ENCODE peak calls at places on chromosome 3, in eight cellular contexts. Y is stomach, Z is K562, O is ovary, P is body of pancreas, W is GM12878, U is right lobe of liver, R is esophagus squamous epithelium. J is an unnamed sample.

GRCh38 chr3:66483006-66483928 is 17.6 kb downstream of the LRIG1 start:
- DNase-seq in Y (peak; percentile 59), Z (no peak), O (peak; percentile 80), P (peak; percentile 73), W (no peak), U (peak; percentile 78), R (no peak), J (peak; percentile 96)

GRCh38 chr3:140546649-140547048 is 131.2 kb upstream of the TRIM42 start:
- DNase-seq in Y (no peak), Z (no peak), O (no peak), P (no peak), W (no peak), U (no peak), R (no peak), J (no peak)

GRCh38 chr3:137061186-137061585 is 103.4 kb downstream of the IL20RB start:
- DNase-seq in Y (no peak), Z (no peak), O (no peak), P (no peak), W (no peak), U (no peak), R (no peak), J (no peak)

GRCh38 chr3:23198801-23199200 is 4.3 kb upstream of the UBE2E2 start:
- DNase-seq in Y (no peak), Z (no peak), O (peak; percentile 16), P (no peak), W (no peak), U (no peak), R (no peak), J (no peak)

GRCh38 chr3:70358978-70359580 is 46.6 kb upstream of the MDFIC2 start:
- DNase-seq in Y (no peak), Z (peak; percentile 10), O (no peak), P (peak; percentile 12), W (no peak), U (no peak), R (no peak), J (no peak)

GRCh38 chr3:180828723-180829408 is 83.6 kb upstream of the FXR1 start:
- DNase-seq in Y (no peak), Z (no peak), O (no peak), P (no peak), W (no peak), U (no peak), R (no peak), J (no peak)

GRCh38 chr3:9279959-9280358 is 30.5 kb upstream of the SRGAP3 start:
- DNase-seq in Y (no peak), Z (no peak), O (no peak), P (no peak), W (no peak), U (no peak), R (no peak), J (no peak)

GRCh38 chr3:155232605-155233004 is 60.9 kb downstream of the STRIT1 start:
- DNase-seq in Y (peak; percentile 63), Z (peak; percentile 64), O (peak; percentile 14), P (peak; percentile 69), W (no peak), U (peak; percentile 74), R (no peak), J (no peak)

GRCh38 chr3:42250761-42251160 is 15.2 kb downstream of the CCK start:
- DNase-seq in Y (no peak), Z (no peak), O (no peak), P (no peak), W (no peak), U (no peak), R (no peak), J (no peak)

GRCh38 chr3:187406927-187407326 is 38.7 kb downstream of the RTP4 start:
- DNase-seq in Y (no peak), Z (no peak), O (no peak), P (no peak), W (no peak), U (no peak), R (no peak), J (no peak)

DNA sequence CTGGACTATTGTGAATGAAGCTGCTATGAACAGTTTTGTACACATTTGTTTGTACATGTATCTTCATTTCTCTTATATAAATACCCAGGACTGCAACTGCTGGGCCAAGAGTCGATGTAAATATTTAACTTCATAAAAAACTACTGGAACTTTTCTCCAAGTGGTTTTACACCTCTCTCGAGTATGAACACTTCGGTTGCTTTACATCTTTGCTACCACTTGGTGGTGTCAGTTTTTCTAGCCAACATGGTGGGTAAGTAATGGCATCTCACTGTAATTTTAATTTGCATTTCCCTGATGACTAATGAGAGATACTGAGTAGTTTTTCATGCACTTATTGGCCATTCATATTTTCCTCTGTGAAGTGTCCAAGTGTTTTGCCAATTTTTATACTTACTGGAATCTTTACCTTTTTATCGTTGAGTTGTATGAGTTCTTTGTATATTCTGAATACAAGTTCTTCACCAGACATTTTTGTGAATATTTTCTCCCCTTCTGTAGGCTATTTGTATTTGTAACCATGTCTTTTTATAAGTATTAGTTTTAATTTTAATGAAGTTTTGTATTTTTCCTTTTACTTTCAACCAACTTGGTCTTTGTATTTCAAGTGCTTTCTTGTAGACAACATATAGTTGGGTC is 44.4 kb downstream of the PCOLCE2 start:
- DNase-seq in Y (no peak), Z (peak; percentile 60), O (no peak), P (no peak), W (no peak), U (no peak), R (no peak), J (no peak)
- H3K27ac ChIP-seq in Y (no peak overlapping the region), Z (no peak overlapping the region), O (no peak overlapping the region), P (no peak overlapping the region), W (no peak overlapping the region), U (no peak overlapping the region), R (no peak overlapping the region), J (no peak overlapping the region)

GRCh38 chr3:55559651-55560423 is 72.7 kb upstream of the WNT5A start:
- DNase-seq in Y (no peak), Z (no peak), O (no peak), P (no peak), W (no peak), U (no peak), R (no peak), J (no peak)
- TF ChIP-seq POLR2A in Y (no peak), Z (no peak), O (no peak), P (no peak), W (no peak), U (no peak), R (no peak), J (no peak)

GRCh38 chr3:5503136-5503535 is 315.6 kb downstream of the EDEM1 start:
- DNase-seq in Y (no peak), Z (no peak), O (no peak), P (no peak), W (no peak), U (no peak), R (no peak), J (no peak)

GRCh38 chr3:5499404-5499803 is 311.9 kb downstream of the EDEM1 start:
- DNase-seq in Y (no peak), Z (no peak), O (no peak), P (no peak), W (peak; percentile 39), U (no peak), R (no peak), J (no peak)

GRCh38 chr3:5498981-5499380 is 311.5 kb downstream of the EDEM1 start:
- DNase-seq in Y (no peak), Z (no peak), O (no peak), P (no peak), W (no peak), U (no peak), R (no peak), J (no peak)

GRCh38 chr3:5494913-5495519 is 307.5 kb downstream of the EDEM1 start:
- DNase-seq in Y (no peak), Z (peak; percentile 63), O (no peak), P (no peak), W (no peak), U (no peak), R (no peak), J (no peak)

GRCh38 chr3:5497497-5497896 is 310.0 kb downstream of the EDEM1 start:
- DNase-seq in Y (no peak), Z (no peak), O (no peak), P (no peak), W (no peak), U (no peak), R (no peak), J (no peak)
- H3K27ac ChIP-seq in Y (no peak overlapping the region), Z (no peak overlapping the region), O (no peak overlapping the region), P (no peak overlapping the region), W (no peak overlapping the region), U (no peak overlapping the region), R (no peak overlapping the region), J (no peak overlapping the region)

DNA sequence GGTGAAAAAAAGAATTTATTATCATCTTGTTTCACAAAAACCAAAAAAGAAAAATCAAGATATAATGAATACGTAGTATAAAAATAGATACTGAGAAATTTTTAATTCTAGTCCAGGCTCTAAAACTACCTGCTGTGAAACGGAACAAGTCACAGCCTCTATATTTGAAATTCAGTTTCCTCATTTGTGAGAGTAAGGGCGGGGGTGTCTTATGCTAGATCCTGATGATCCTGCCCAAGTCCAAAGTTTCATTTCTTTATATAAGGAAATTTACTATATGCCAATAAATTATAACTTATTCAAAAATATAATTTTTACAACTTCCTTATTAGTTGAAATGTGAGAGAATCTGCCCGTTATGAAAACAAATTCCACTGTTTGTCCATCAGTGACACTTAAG is 385.7 kb downstream of the CGGBP1 start:
- DNase-seq in Y (no peak), Z (no peak), O (no peak), P (no peak), W (no peak), U (no peak), R (no peak), J (no peak)
- TF ChIP-seq POLR2A in Y (no peak), Z (no peak), O (no peak), P (no peak), W (no peak), U (no peak), R (no peak), J (no peak)

DNA sequence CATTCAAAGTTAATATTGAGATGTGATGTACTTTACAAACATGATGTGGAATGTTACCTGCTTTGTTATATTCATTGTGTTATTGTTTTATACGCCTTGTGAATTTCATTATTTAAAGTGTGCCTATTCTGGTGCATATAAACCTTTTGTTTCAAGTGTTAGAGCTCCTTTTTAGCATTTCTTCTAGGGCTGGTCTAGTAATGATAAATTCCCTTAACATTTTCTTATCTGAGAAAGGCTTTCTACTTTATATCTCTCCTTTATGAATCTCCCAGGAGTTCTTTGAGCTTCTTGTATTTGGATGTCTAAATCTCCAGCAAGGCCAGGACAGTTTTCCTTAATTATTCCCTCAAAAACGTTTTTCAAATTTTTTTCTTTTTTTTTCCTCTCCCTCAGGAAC is 1005.6 kb downstream of the IGSF11 start:
- DNase-seq in Y (no peak), Z (no peak), O (no peak), P (no peak), W (no peak), U (no peak), R (no peak), J (no peak)
- H3K27ac ChIP-seq in Y (no peak overlapping the region), Z (no peak overlapping the region), O (no peak overlapping the region), P (no peak overlapping the region), W (no peak overlapping the region), U (no peak overlapping the region), R (no peak overlapping the region), J (no peak overlapping the region)

J was measured in esophagus muscularis mucosa.